ENCODE peak calls at places on chromosomes 12 and 14, in four cellular contexts. I is activated naive CD4-positive, alpha-beta T cell treated with Interleukin-2 at 50 U/mL for 16 hours; F is NCI-H1436; U is ACHN. X is an unnamed sample.

GRCh38 chr12:54012631-54013398 is 4.0 kb downstream of the HOXC8 start:
- DNase-seq in F (no peak), U (peak; percentile 19), I (no peak), X (no peak)

GRCh38 chr12:120394483-120395367 is 25.8 kb upstream of the MSI1 start:
- DNase-seq in I (no peak), F (peak; percentile 48), U (no peak), X (no peak)

GRCh38 chr14:53011053-53011462 is 60.2 kb upstream of the FERMT2 start:
- DNase-seq in I (no peak), U (peak; percentile 88), F (no peak), X (no peak)

GRCh38 chr12:56237552-56237951 is 7.7 kb downstream of the SLC39A5 start:
- DNase-seq in I (no peak), F (no peak), U (no peak), X (no peak)

GRCh38 chr12:105322070-105322469 is 8.4 kb upstream of the C12orf75 start:
- DNase-seq in I (no peak), F (no peak), U (no peak), X (no peak)

GRCh38 chr12:1977109-1977508 is 27.1 kb downstream of the DCP1B start:
- DNase-seq in U (no peak), I (no peak), F (no peak), X (no peak)

GRCh38 chr12:83197483-83197914 is 510.8 kb downstream of the TMTC2 start:
- DNase-seq in U (no peak), I (no peak), F (no peak), X (no peak)

GRCh38 chr12:15601210-15601800 is 187.9 kb downstream of the EPS8 start:
- DNase-seq in F (no peak), I (no peak), U (peak; percentile 24), X (no peak)

GRCh38 chr14:74979442-74980397 is 23.0 kb upstream of the EIF2B2 start:
- DNase-seq in F (no peak), I (no peak), U (peak; percentile 8), X (no peak)

GRCh38 chr14:31556191-31556590 is 5.0 kb upstream of the NUBPL start:
- DNase-seq in I (no peak), F (no peak), U (no peak), X (no peak)

GRCh38 chr14:33707751-33708150 is 243.1 kb downstream of the EGLN3 start:
- DNase-seq in U (no peak), F (no peak), I (no peak), X (no peak)

GRCh38 chr14:35384386-35385041 is 20.0 kb downstream of the NFKBIA start:
- DNase-seq in U (peak; percentile 53), F (no peak), I (no peak), X (no peak)

GRCh38 chr12:115257791-115258190 is 573.8 kb upstream of the TBX3 start:
- DNase-seq in U (no peak), I (no peak), F (no peak), X (no peak)

GRCh38 chr12:10739157-10740118 is 16.3 kb upstream of the YBX3 start:
- DNase-seq in F (no peak), I (no peak), U (no peak), X (no peak)

GRCh38 chr12:71942259-71942658 is 3.6 kb downstream of the TPH2 start:
- DNase-seq in U (no peak), F (no peak), I (no peak), X (no peak)